ENCODE peak calls at places on chromosomes 13 and 19, in seven cellular contexts. U, H, D, P, Z, V and O are unnamed samples.
A peak's percentile ranks its signal among the peaks of the same experiment; 100 is the strongest.

GRCh38 chr19:14116918-14117578 is 514 bp downstream of the PRKACA start:
- DNase-seq in U (no peak), H (peak; percentile 78), D (peak; percentile 91), P (peak; percentile 61), Z (peak; percentile 63), V (no peak), O (no peak)

GRCh38 chr13:20711301-20712044 is 8.0 kb downstream of the IL17D start:
- DNase-seq in U (no peak), H (no peak), D (no peak), P (no peak), Z (no peak), V (no peak), O (peak; percentile 7)

GRCh38 chr19:19095691-19096090 is 31.9 kb downstream of the SLC25A42 start:
- DNase-seq in U (no peak), H (no peak), D (no peak), P (no peak), Z (no peak), V (no peak), O (peak; percentile 28)

GRCh38 chr19:963401-964022 is 20.6 kb upstream of the WDR18 start:
- DNase-seq in U (no peak), H (no peak), D (no peak), P (no peak), Z (no peak), V (no peak), O (no peak)

GRCh38 chr19:4304509-4305252 is at the start of gene FSD1:
- DNase-seq in U (peak; percentile 50), H (no peak), D (no peak), P (no peak), Z (no peak), V (no peak), O (no peak)

GRCh38 chr13:111322001-111322915 is 1.8 kb downstream of the TEX29 start:
- DNase-seq in U (no peak), H (no peak), D (peak; percentile 71), P (no peak), Z (no peak), V (no peak), O (no peak)

GRCh38 chr13:44434441-44435141 is 61.0 kb downstream of the SERP2 start:
- DNase-seq in U (no peak), H (peak; percentile 54), D (peak; percentile 83), P (no peak), Z (no peak), V (no peak), O (no peak)

GRCh38 chr19:53424968-53425597 is 6.7 kb upstream of the ZNF761 start:
- DNase-seq in U (peak; percentile 42), H (peak; percentile 79), D (peak; percentile 83), P (peak; percentile 78), Z (peak; percentile 70), V (peak; percentile 82), O (peak; percentile 36)

GRCh38 chr19:1811472-1811894 is 593 bp downstream of the ATP8B3 start:
- DNase-seq in U (peak; percentile 68), H (peak; percentile 74), D (peak; percentile 86), P (peak; percentile 56), Z (peak; percentile 76), V (no peak), O (peak; percentile 76)

GRCh38 chr13:99992912-99993311 is 11.3 kb downstream of the ZIC2 start:
- DNase-seq in U (no peak), H (no peak), D (no peak), P (no peak), Z (no peak), V (no peak), O (no peak)

GRCh38 chr19:55437410-55437809 is 5.7 kb downstream of the SHISA7 start:
- DNase-seq in U (peak; percentile 34), H (peak; percentile 46), D (no peak), P (no peak), Z (peak; percentile 44), V (no peak), O (peak; percentile 46)

GRCh38 chr19:36605839-36606478 is 846 bp downstream of the ZNF382 start:
- DNase-seq in U (no peak), H (no peak), D (no peak), P (no peak), Z (no peak), V (no peak), O (peak; percentile 18)

GRCh38 chr19:51799311-51799997 is 4.5 kb downstream of the FPR3 start:
- DNase-seq in U (peak; percentile 99), H (peak; percentile 89), D (peak; percentile 75), P (peak; percentile 78), Z (peak; percentile 73), V (no peak), O (peak; percentile 1)

GRCh38 chr13:27830010-27830409 is 37.7 kb downstream of the GSX1 start:
- DNase-seq in U (no peak), H (peak; percentile 54), D (peak; percentile 92), P (peak; percentile 27), Z (peak; percentile 33), V (peak; percentile 71), O (no peak)

GRCh38 chr13:45206340-45206739 is 5.5 kb upstream of the KCTD4 start:
- DNase-seq in U (peak; percentile 90), H (no peak), D (no peak), P (no peak), Z (no peak), V (no peak), O (peak; percentile 96)

GRCh38 chr19:46133101-46133627 is 8.7 kb upstream of the IGFL3 start:
- DNase-seq in U (peak; percentile 83), H (no peak), D (no peak), P (peak; percentile 41), Z (no peak), V (peak; percentile 84), O (peak; percentile 98)